ENCODE peak calls at places on chromosomes 6 and 20, in four cellular contexts. P is glutamatergic neuron, L is NCI-H1436, O is GM04504. X is an unnamed sample.

GRCh38 chr6:148521586-148521985 is 178.9 kb downstream of the SASH1 start:
- DNase-seq in L (no peak), O (no peak), P (no peak), X (no peak)

GRCh38 chr20:44390280-44390679 is 34.8 kb downstream of the HNF4A start:
- DNase-seq in L (no peak), P (no peak), O (no peak), X (peak)

GRCh38 chr6:56026461-56027180 is 151.2 kb upstream of the BMP5 start:
- DNase-seq in L (no peak), O (no peak), P (no peak), X (no peak)

GRCh38 chr6:145704153-145704781 is 31.1 kb downstream of the EPM2A start:
- DNase-seq in L (peak), O (no peak), P (no peak), X (no peak)

GRCh38 chr6:137290601-137291261 is 71.5 kb upstream of the IFNGR1 start:
- DNase-seq in O (no peak), P (no peak), L (no peak), X (no peak)

GRCh38 chr6:21846541-21847451 is 253.2 kb downstream of the SOX4 start:
- DNase-seq in P (no peak), L (peak), O (no peak), X (no peak)

GRCh38 chr20:37360515-37361115 is 14.7 kb downstream of the SRC start:
- DNase-seq in L (no peak), O (no peak), P (no peak), X (no peak)

GRCh38 chr20:24497851-24498250 is 28.4 kb downstream of the SYNDIG1 start:
- DNase-seq in P (no peak), O (no peak), L (no peak), X (no peak)

GRCh38 chr6:46730918-46731461 is 4.2 kb downstream of the PLA2G7 start:
- DNase-seq in P (no peak), O (no peak), L (no peak), X (no peak)

GRCh38 chr6:98957440-98957839 is 9.7 kb upstream of the FBXL4 start:
- DNase-seq in O (peak), P (no peak), L (no peak), X (no peak)

GRCh38 chr6:125101128-125101527 is 52.4 kb upstream of the TPD52L1 start:
- DNase-seq in O (no peak), L (no peak), P (no peak), X (no peak)